ENCODE peak calls at places on chromosome 17, in four cellular contexts. B is astrocyte, Y is endothelial cell of umbilical vein, V is PC-3. G is an unnamed sample. For H3K27me3, the result is how much of the 10 kb centered on the place peaks cover.

GRCh38 chr17:13332207-13332606 is 269.5 kb downstream of the HS3ST3A1 start:
- DNase-seq in B (no peak), Y (no peak), V (no peak), G (no peak)

GRCh38 chr17:57889892-57890856 is 40.3 kb upstream of the MRPS23 start:
- DNase-seq in B (peak), Y (peak), V (peak), G (peak)

GRCh38 chr17:17742133-17742621 is 60.9 kb downstream of the RAI1 start:
- DNase-seq in B (peak), Y (peak), V (no peak), G (no peak)

GRCh38 chr17:77374170-77374936 is 233.6 kb downstream of the SEC14L1 start:
- DNase-seq in B (peak), Y (peak), V (no peak), G (peak)

GRCh38 chr17:42153919-42154491 is 784 bp downstream of the RAB5C start:
- DNase-seq in B (peak), Y (peak), V (no peak), G (peak)

GRCh38 chr17:47643116-47643515 is 6.6 kb upstream of the KPNB1 start:
- DNase-seq in B (no peak), Y (no peak), V (no peak), G (no peak)

GRCh38 chr17:80071116-80071980 is 30.0 kb upstream of the GAA start:
- DNase-seq in B (peak), Y (peak), V (no peak), G (peak)

GRCh38 chr17:27257031-27257357 is 36.9 kb upstream of the WSB1 start:
- DNase-seq in B (no peak), Y (peak), V (no peak), G (no peak)

GRCh38 chr17:18093616-18094408 is 6.1 kb downstream of the DRG2 start:
- DNase-seq in B (peak), Y (peak), V (peak), G (no peak)

GRCh38 chr17:74694081-74694480 is 18.6 kb downstream of the CD300LF start:
- DNase-seq in B (no peak), Y (no peak), V (no peak), G (no peak)

GRCh38 chr17:49739662-49740271 is 24.2 kb downstream of the FAM117A start:
- DNase-seq in B (no peak), Y (peak), V (no peak), G (peak)

GRCh38 chr17:49742256-49742655 is 21.7 kb downstream of the FAM117A start:
- DNase-seq in B (peak), Y (no peak), V (no peak), G (no peak)

GRCh38 chr17:49741692-49742076 is 22.2 kb downstream of the FAM117A start:
- DNase-seq in B (no peak), Y (no peak), V (no peak), G (no peak)

GRCh38 chr17:49738456-49739163 is 25.3 kb downstream of the FAM117A start:
- DNase-seq in B (no peak), Y (no peak), V (no peak), G (no peak)

GRCh38 chr17:49741009-49741691 is 22.8 kb downstream of the FAM117A start:
- DNase-seq in B (peak), Y (no peak), V (no peak), G (no peak)
- H3K4me3 ChIP-seq in B (no peak), Y (no peak), V (no peak), G (no peak)

DNA sequence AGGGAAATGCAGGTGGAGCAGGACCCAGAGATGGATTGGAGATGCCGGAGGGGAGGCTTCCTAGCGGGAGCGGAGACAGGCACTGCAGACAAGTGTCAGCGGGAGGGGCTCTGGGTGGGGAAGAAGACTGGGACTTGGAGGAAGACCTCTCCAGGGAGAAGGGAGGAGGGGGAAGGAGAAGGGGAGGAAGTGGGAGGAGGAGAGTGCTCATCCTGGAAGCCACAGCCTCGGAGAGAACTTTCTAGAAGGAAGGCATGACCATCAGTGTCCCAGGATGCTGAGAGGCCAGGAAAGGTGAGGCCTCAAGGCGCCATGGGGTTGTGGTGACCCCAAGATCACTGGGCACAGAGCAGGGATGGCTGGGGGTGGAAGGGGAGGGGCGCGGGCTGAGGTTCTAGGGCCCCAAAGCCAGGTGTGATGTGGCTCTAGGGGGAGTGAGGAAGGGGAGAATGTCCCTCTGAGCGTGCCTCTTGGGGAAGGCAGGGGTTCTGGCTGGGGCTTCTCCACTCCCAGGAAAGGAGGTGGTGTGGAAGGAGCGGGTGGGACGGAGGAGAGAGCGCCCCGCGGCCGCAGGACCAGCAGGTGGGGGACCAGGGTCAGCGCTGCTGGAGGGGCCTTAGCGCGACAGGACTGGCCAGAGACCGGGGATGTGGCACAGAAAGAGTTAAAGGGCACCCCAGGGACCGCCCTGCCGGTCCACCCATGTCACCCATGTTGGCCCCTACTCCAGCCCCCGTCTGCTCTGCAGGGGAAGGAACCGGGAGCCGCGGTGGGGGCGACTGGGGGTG is 900 bp upstream of the GCGR start:
- DNase-seq in B (no peak), Y (no peak), V (no peak), G (no peak)
- H3K27me3 ChIP-seq in B (under half), Y (under half), V (half or more), G (half or more)

GRCh38 chr17:73693016-73693545 is 48.8 kb upstream of the SDK2 start:
- DNase-seq in B (no peak), Y (no peak), V (no peak), G (no peak)
- H3K9ac ChIP-seq in B (no peak), Y (no peak), V (no peak), G (no peak)

GRCh38 chr17:82351254-82351712 is 7.8 kb upstream of the TEX19 start:
- DNase-seq in B (no peak), Y (no peak), V (no peak), G (no peak)
- H3K4me3 ChIP-seq in B (no peak), Y (no peak), V (no peak), G (no peak)

GRCh38 chr17:81338301-81339179 is 43.4 kb upstream of the SLC38A10 start:
- DNase-seq in B (no peak), Y (no peak), V (no peak), G (no peak)

GRCh38 chr17:81336296-81336929 is 41.3 kb upstream of the SLC38A10 start:
- DNase-seq in B (no peak), Y (no peak), V (no peak), G (no peak)

GRCh38 chr17:81336930-81337325 is 41.8 kb upstream of the SLC38A10 start:
- DNase-seq in B (no peak), Y (no peak), V (no peak), G (peak)

GRCh38 chr17:81339180-81339501 is 44.0 kb upstream of the SLC38A10 start:
- DNase-seq in B (no peak), Y (no peak), V (peak), G (no peak)

DNA sequence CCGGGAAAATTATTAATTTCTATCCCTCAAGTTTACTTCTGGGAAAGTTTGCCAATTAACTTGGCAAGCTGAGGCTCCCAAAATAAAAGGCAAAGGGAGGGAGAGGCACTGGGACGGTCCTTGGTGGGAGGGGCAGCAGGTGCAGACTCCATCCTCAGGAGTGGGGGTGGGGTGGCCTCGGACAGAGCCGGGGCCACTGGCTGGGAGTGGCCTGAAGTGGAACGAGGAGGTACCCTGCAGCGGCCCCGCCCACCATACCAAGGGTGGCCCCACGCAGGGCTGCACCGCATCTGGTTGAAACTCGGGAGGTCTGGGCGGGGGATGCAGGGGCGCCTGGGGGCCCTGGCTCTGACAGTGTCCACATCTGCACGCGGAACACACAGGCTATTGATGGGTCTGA is 42.3 kb upstream of the SLC38A10 start:
- DNase-seq in B (no peak), Y (no peak), V (no peak), G (peak)
- H3K27me3 ChIP-seq in B (under half), Y (under half), V (under half), G (under half)

GRCh38 chr17:16297367-16298139 is 55.7 kb downstream of the CENPV start:
- DNase-seq in B (no peak), Y (no peak), V (no peak), G (peak)
- H3K9ac ChIP-seq in B (no peak), Y (no peak), V (no peak), G (peak)

GRCh38 chr17:82315703-82316358 is 1.6 kb downstream of the CD7 start:
- DNase-seq in B (no peak), Y (no peak), V (no peak), G (no peak)
- H3K4me3 ChIP-seq in B (no peak), Y (no peak), V (no peak), G (no peak)

DNA sequence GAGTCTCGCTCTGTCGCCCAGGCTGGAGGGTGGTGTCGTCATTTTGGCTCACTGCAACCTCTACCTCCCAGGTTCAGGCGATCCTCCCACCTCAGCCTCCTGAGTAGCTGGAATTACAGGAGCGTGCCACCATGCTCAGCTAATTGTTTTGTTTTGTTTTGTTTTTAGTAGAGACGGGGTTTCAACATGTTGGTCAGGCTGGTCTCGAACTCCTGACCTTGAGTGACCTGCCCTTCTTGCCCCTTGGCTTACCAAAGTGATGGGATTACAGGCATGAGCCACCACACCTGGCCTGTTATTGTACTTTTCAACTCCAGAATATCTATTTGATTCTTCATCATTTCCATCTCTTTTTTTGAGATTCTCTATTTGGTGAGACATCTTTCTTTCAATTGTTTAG is 9.0 kb upstream of the ADORA2B start:
- DNase-seq in B (no peak), Y (no peak), V (no peak), G (no peak)
- H3K27me3 ChIP-seq in B (under half), Y (under half), V (under half), G (under half)

G was measured in colonic mucosa.